ENCODE peak calls at places on chromosomes 4 and X, in six cellular contexts. One of them, this sample, is unnamed.
A peak's percentile ranks its signal among the peaks of the same experiment; 100 is the strongest.

GRCh38 chrX:53374222-53374820 is 48.1 kb downstream of the SMC1A start:
- DNase-seq in H9: no peak
- DNase-seq in ovary: no peak
- DNase-seq in CD8-positive, alpha-beta memory T cell: no peak
- DNase-seq in pancreas: no peak
- DNase-seq in T-helper 9 cell: no peak
- DNase-seq in this sample: no peak

GRCh38 chr4:40178672-40179071 is 18.2 kb upstream of the RHOH start:
- DNase-seq in H9: no peak
- DNase-seq in ovary: no peak
- DNase-seq in CD8-positive, alpha-beta memory T cell: no peak
- DNase-seq in pancreas: peak; percentile 47
- DNase-seq in T-helper 9 cell: no peak
- DNase-seq in this sample: no peak

GRCh38 chr4:142264961-142265360 is 581.1 kb downstream of the INPP4B start:
- DNase-seq in H9: no peak
- DNase-seq in ovary: no peak
- DNase-seq in CD8-positive, alpha-beta memory T cell: no peak
- DNase-seq in pancreas: no peak
- DNase-seq in T-helper 9 cell: no peak
- DNase-seq in this sample: no peak

GRCh38 chr4:24137963-24138601 is 248.2 kb upstream of the PPARGC1A start:
- DNase-seq in H9: no peak
- DNase-seq in ovary: no peak
- DNase-seq in CD8-positive, alpha-beta memory T cell: no peak
- DNase-seq in pancreas: no peak
- DNase-seq in T-helper 9 cell: no peak
- DNase-seq in this sample: no peak

GRCh38 chrX:106919932-106920452 is at the start of gene CLDN2:
- DNase-seq in H9: peak; percentile 59
- DNase-seq in ovary: no peak
- DNase-seq in CD8-positive, alpha-beta memory T cell: no peak
- DNase-seq in pancreas: no peak
- DNase-seq in T-helper 9 cell: no peak
- DNase-seq in this sample: no peak

GRCh38 chrX:39808471-39808917 is 289.3 kb downstream of the BCOR start:
- DNase-seq in H9: no peak
- DNase-seq in ovary: no peak
- DNase-seq in CD8-positive, alpha-beta memory T cell: no peak
- DNase-seq in pancreas: no peak
- DNase-seq in T-helper 9 cell: no peak
- DNase-seq in this sample: no peak

GRCh38 chrX:6856471-6856870 is 291.0 kb upstream of the STS start:
- DNase-seq in H9: no peak
- DNase-seq in ovary: no peak
- DNase-seq in CD8-positive, alpha-beta memory T cell: no peak
- DNase-seq in pancreas: no peak
- DNase-seq in T-helper 9 cell: no peak
- DNase-seq in this sample: no peak

GRCh38 chrX:150334998-150335397 is 28.1 kb upstream of the MAMLD1 start:
- DNase-seq in H9: no peak
- DNase-seq in ovary: no peak
- DNase-seq in CD8-positive, alpha-beta memory T cell: no peak
- DNase-seq in pancreas: no peak
- DNase-seq in T-helper 9 cell: no peak
- DNase-seq in this sample: no peak

GRCh38 chrX:44568196-44568595 is 25.5 kb upstream of the FUNDC1 start:
- DNase-seq in H9: no peak
- DNase-seq in ovary: no peak
- DNase-seq in CD8-positive, alpha-beta memory T cell: no peak
- DNase-seq in pancreas: no peak
- DNase-seq in T-helper 9 cell: no peak
- DNase-seq in this sample: no peak

This sample was measured in upper lobe of left lung.